ENCODE peak calls at places on chromosomes 16 and 17, in five cellular contexts. One of them, this sample, is unnamed. For H3K36me3 and H3K4me1, the result is how much of the 10 kb centered on the place peaks cover.

GRCh38 chr16:19607610-19608280 is 52.2 kb downstream of the VPS35L start:
- DNase-seq in sigmoid colon: no peak
- DNase-seq in colonic mucosa: no peak
- DNase-seq in breast epithelium: no peak
- DNase-seq in tibial nerve: no peak
- DNase-seq in this sample: no peak

GRCh38 chr16:14148569-14148968 is 77.5 kb downstream of the MRTFB start:
- DNase-seq in colonic mucosa: no peak
- DNase-seq in sigmoid colon: no peak
- DNase-seq in breast epithelium: no peak
- DNase-seq in tibial nerve: no peak
- DNase-seq in this sample: no peak

GRCh38 chr16:67661101-67661661 is 421 bp downstream of the PARD6A start:
- DNase-seq in sigmoid colon: peak
- DNase-seq in breast epithelium: no peak
- DNase-seq in colonic mucosa: no peak
- DNase-seq in tibial nerve: no peak
- DNase-seq in this sample: no peak

GRCh38 chr17:72357764-72358365 is 237.0 kb downstream of the SOX9 start:
- DNase-seq in tibial nerve: no peak
- DNase-seq in sigmoid colon: no peak
- DNase-seq in breast epithelium: no peak
- DNase-seq in colonic mucosa: no peak
- DNase-seq in this sample: no peak

GRCh38 chr17:67133161-67133560 is 88.8 kb downstream of the CACNG1 start:
- DNase-seq in sigmoid colon: no peak
- DNase-seq in breast epithelium: no peak
- DNase-seq in tibial nerve: no peak
- DNase-seq in colonic mucosa: no peak
- DNase-seq in this sample: no peak

GRCh38 chr17:44499722-44500121 is 3.5 kb downstream of the GPATCH8 start:
- DNase-seq in sigmoid colon: no peak
- DNase-seq in colonic mucosa: no peak
- DNase-seq in tibial nerve: no peak
- DNase-seq in breast epithelium: no peak
- DNase-seq in this sample: no peak

GRCh38 chr17:78236362-78237127 is 5.1 kb downstream of the TMEM235 start:
- DNase-seq in tibial nerve: no peak
- DNase-seq in breast epithelium: no peak
- DNase-seq in sigmoid colon: no peak
- DNase-seq in colonic mucosa: no peak
- DNase-seq in this sample: no peak

GRCh38 chr17:48310748-48311213 is 119.2 kb downstream of the SKAP1 start:
- DNase-seq in colonic mucosa: no peak
- DNase-seq in tibial nerve: no peak
- DNase-seq in sigmoid colon: no peak
- DNase-seq in breast epithelium: no peak
- DNase-seq in this sample: no peak

GRCh38 chr17:47703671-47704070 is 9.7 kb downstream of the TBKBP1 start:
- DNase-seq in colonic mucosa: no peak
- DNase-seq in breast epithelium: no peak
- DNase-seq in sigmoid colon: no peak
- DNase-seq in tibial nerve: no peak
- DNase-seq in this sample: no peak

GRCh38 chr17:72358465-72358864 is 237.6 kb downstream of the SOX9 start:
- DNase-seq in colonic mucosa: no peak
- DNase-seq in breast epithelium: no peak
- DNase-seq in sigmoid colon: no peak
- DNase-seq in tibial nerve: no peak
- DNase-seq in this sample: no peak

GRCh38 chr17:1073241-1073962 is 76.5 kb downstream of the TIMM22 start:
- DNase-seq in tibial nerve: no peak
- DNase-seq in breast epithelium: no peak
- DNase-seq in sigmoid colon: no peak
- DNase-seq in colonic mucosa: no peak
- DNase-seq in this sample: no peak

GRCh38 chr16:76946879-76947278 is 244.1 kb upstream of the MON1B start:
- DNase-seq in tibial nerve: no peak
- DNase-seq in sigmoid colon: no peak
- DNase-seq in breast epithelium: no peak
- DNase-seq in colonic mucosa: no peak
- DNase-seq in this sample: no peak

GRCh38 chr17:28967240-28968135 is 16.2 kb upstream of the PHF12 start:
- DNase-seq in breast epithelium: no peak
- DNase-seq in tibial nerve: no peak
- DNase-seq in colonic mucosa: no peak
- DNase-seq in sigmoid colon: no peak
- DNase-seq in this sample: no peak

GRCh38 chr17:5069724-5070123 is 8.5 kb upstream of the ZFP3 start:
- DNase-seq in colonic mucosa: no peak
- DNase-seq in sigmoid colon: no peak
- DNase-seq in tibial nerve: peak
- DNase-seq in breast epithelium: no peak
- DNase-seq in this sample: no peak

GRCh38 chr16:2486645-2487516 is 12.0 kb downstream of the TBC1D24 start:
- DNase-seq in sigmoid colon: no peak
- DNase-seq in colonic mucosa: peak
- DNase-seq in tibial nerve: no peak
- DNase-seq in breast epithelium: peak
- DNase-seq in this sample: no peak

GRCh38 chr16:35744716-35745115 is 2285.3 kb downstream of the TP53TG3F start:
- DNase-seq in colonic mucosa: no peak
- DNase-seq in breast epithelium: no peak
- DNase-seq in tibial nerve: no peak
- DNase-seq in sigmoid colon: no peak
- DNase-seq in this sample: peak

GRCh38 chr16:2904100-2904921 is 7.4 kb upstream of the FLYWCH1 start:
- DNase-seq in tibial nerve: peak
- DNase-seq in colonic mucosa: peak
- DNase-seq in sigmoid colon: peak
- DNase-seq in breast epithelium: peak
- DNase-seq in this sample: peak

GRCh38 chr16:75266738-75267630 is 15.6 kb upstream of the BCAR1 start:
- DNase-seq in colonic mucosa: no peak
- DNase-seq in tibial nerve: no peak
- DNase-seq in sigmoid colon: peak
- DNase-seq in breast epithelium: no peak
- DNase-seq in this sample: no peak

GRCh38 chr17:6021011-6021400 is 49.2 kb upstream of the WSCD1 start:
- DNase-seq in colonic mucosa: no peak
- DNase-seq in breast epithelium: no peak
- DNase-seq in sigmoid colon: no peak
- DNase-seq in tibial nerve: no peak
- DNase-seq in this sample: no peak

DNA sequence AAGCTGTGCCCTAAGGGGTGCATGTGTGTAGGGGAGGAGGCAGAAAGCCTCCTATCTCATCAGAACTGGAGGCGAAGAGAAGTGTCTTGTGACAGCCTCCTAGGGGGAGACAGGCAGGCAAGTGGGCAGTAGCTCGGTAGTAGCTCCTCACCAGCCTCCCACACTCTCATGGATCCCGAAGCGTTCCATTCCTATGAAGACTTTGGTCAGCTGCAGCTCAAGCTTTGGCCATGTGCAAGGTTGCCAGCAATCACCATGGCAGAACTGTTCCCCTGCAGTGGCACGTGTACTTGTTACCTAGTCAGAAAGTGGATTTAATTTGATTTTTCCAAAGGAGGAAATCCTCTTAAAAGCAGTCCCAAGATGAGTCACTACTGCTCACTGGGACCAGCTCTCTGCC is 6.7 kb downstream of the MRPL58 start:
- DNase-seq in tibial nerve: no peak
- DNase-seq in breast epithelium: no peak
- DNase-seq in sigmoid colon: no peak
- DNase-seq in colonic mucosa: no peak
- DNase-seq in this sample: no peak
- H3K36me3 ChIP-seq in tibial nerve: under half
- H3K36me3 ChIP-seq in breast epithelium: under half
- H3K36me3 ChIP-seq in sigmoid colon: under half
- H3K36me3 ChIP-seq in colonic mucosa: under half
- H3K36me3 ChIP-seq in this sample: under half

DNA sequence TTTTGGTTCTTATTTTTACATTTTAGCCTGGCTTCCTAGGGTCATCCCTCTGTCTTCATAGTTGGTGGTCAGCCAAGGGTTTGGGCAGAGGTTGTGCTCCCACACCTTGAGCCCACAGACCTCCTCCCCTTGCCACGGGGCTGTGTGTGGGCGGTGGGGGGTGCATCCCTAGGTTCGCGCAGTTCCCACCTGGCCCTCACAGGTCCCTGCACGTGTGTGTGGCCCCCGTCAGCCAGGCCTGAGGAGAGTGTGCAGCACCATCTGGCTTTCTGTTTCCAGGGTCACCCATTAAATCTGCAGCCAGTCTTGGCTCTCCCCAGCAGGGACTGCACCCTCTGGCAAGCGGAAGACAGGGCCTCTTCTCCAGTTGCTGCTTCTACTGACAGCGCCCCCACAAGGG is 13.6 kb upstream of the OGFOD3 start:
- DNase-seq in colonic mucosa: no peak
- DNase-seq in breast epithelium: no peak
- DNase-seq in tibial nerve: no peak
- DNase-seq in sigmoid colon: no peak
- DNase-seq in this sample: no peak
- H3K4me3 ChIP-seq in colonic mucosa: no peak
- H3K4me3 ChIP-seq in breast epithelium: no peak
- H3K4me3 ChIP-seq in tibial nerve: no peak
- H3K4me3 ChIP-seq in sigmoid colon: no peak
- H3K4me3 ChIP-seq in this sample: no peak

DNA sequence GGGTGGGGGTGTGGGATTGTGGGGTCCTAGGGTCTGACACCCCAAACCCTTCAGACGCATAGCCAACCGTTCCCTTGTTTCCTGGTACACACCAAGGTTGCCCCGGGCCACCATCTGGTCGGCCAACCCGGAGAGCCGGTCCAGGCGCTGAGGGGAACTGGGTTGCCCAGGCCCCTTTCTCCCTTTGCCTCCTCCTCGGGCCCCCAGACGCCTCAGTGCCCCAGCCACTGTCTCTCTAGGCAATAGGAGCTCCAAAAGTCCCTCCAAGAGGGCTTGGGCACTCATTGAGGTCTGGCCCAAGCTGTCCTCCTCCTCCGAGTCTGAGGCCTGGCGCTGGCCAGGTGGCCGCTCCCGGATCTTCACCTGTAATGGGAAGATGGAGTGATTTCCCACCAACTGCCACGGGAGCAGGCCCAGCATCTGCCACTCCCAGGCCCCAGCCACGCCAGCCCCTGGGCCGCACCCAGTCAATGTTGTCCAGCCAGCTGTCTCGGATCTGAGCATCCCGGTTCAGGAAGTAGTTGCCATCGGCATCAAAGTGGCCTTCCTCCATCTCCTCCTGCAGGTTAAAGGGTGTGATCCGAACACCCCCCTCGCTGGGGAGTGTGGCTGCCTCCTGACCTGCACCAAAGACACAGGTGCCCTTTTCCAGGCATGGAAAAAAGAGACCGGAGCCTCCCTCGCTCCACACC is 1.5 kb downstream of the CD2BP2 start:
- DNase-seq in sigmoid colon: no peak
- DNase-seq in breast epithelium: peak
- DNase-seq in colonic mucosa: no peak
- DNase-seq in tibial nerve: no peak
- DNase-seq in this sample: no peak
- H3K4me1 ChIP-seq in sigmoid colon: under half
- H3K4me1 ChIP-seq in breast epithelium: under half
- H3K4me1 ChIP-seq in colonic mucosa: under half
- H3K4me1 ChIP-seq in tibial nerve: half or more
- H3K4me1 ChIP-seq in this sample: half or more

DNA sequence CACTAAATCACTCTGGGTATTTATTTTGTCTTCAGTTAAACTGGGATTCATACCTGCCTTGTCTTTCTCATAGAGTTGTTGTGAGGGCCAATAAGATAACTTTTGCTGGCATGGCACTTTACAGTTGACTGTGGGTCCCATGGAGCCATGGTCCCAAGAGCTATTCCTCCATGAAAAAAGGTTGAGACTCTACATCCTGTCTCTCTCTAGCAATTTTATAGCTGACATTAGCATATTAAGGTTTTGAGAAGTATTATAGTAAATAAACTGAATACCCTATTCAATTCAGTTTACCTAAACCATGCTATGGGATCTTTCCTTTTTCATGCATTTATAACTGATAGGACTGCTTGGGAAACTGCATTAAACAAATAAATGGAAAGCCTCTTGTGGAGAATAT is 17.4 kb downstream of the OGFOD1 start:
- DNase-seq in breast epithelium: no peak
- DNase-seq in sigmoid colon: no peak
- DNase-seq in colonic mucosa: no peak
- DNase-seq in tibial nerve: no peak
- DNase-seq in this sample: no peak
- H3K36me3 ChIP-seq in breast epithelium: under half
- H3K36me3 ChIP-seq in sigmoid colon: under half
- H3K36me3 ChIP-seq in colonic mucosa: under half
- H3K36me3 ChIP-seq in tibial nerve: under half
- H3K36me3 ChIP-seq in this sample: half or more

GRCh38 chr17:14330492-14330920 is 29.6 kb downstream of the HS3ST3B1 start:
- DNase-seq in breast epithelium: no peak
- DNase-seq in tibial nerve: no peak
- DNase-seq in colonic mucosa: no peak
- DNase-seq in sigmoid colon: no peak
- DNase-seq in this sample: no peak

GRCh38 chr17:14331982-14332298 is 31.1 kb downstream of the HS3ST3B1 start:
- DNase-seq in sigmoid colon: no peak
- DNase-seq in colonic mucosa: no peak
- DNase-seq in breast epithelium: no peak
- DNase-seq in tibial nerve: no peak
- DNase-seq in this sample: no peak

GRCh38 chr17:14333506-14333905 is 32.6 kb downstream of the HS3ST3B1 start:
- DNase-seq in tibial nerve: no peak
- DNase-seq in colonic mucosa: no peak
- DNase-seq in breast epithelium: no peak
- DNase-seq in sigmoid colon: no peak
- DNase-seq in this sample: no peak

GRCh38 chr17:14331200-14331981 is 30.5 kb downstream of the HS3ST3B1 start:
- DNase-seq in breast epithelium: no peak
- DNase-seq in sigmoid colon: no peak
- DNase-seq in tibial nerve: no peak
- DNase-seq in colonic mucosa: no peak
- DNase-seq in this sample: no peak

DNA sequence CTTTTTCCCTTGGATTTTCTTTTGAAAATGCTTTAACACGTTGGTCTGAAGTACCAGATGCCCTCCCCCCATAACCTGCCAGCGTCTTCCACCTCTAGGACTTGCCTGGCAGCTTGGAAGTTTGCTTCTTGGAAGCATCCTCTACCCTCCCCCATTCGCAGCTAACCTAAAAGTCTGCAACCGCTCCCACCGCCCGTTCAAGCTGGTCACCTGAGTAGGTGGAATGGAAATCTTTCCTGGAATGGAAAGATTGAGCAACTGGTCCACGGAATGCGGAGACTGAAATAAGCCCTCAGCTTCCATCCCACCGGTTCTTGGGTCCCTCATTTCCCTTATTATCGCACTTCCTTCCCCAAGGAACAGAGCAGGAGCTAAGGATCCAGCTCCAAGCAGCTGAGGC is 31.4 kb downstream of the HS3ST3B1 start:
- DNase-seq in tibial nerve: no peak
- DNase-seq in sigmoid colon: no peak
- DNase-seq in breast epithelium: no peak
- DNase-seq in colonic mucosa: no peak
- DNase-seq in this sample: no peak
- H3K4me3 ChIP-seq in tibial nerve: no peak
- H3K4me3 ChIP-seq in sigmoid colon: no peak
- H3K4me3 ChIP-seq in breast epithelium: no peak
- H3K4me3 ChIP-seq in colonic mucosa: no peak
- H3K4me3 ChIP-seq in this sample: no peak

This sample was measured in esophagus muscularis mucosa.